ENCODE peak calls at places on chromosomes 12 and 14, in five cellular contexts. One of them, this sample, is unnamed.

GRCh38 chr14:86683525-86683924 is 1153.6 kb downstream of the FLRT2 start:
- DNase-seq in HCT116: no peak
- DNase-seq in PC-3: no peak
- DNase-seq in OCI-LY7: no peak
- DNase-seq in GM23248: no peak
- DNase-seq in this sample: no peak

GRCh38 chr14:49992901-49993335 is 100.0 kb downstream of the ARF6 start:
- DNase-seq in PC-3: peak; percentile 57
- DNase-seq in GM23248: peak; percentile 95
- DNase-seq in OCI-LY7: no peak
- DNase-seq in HCT116: no peak
- DNase-seq in this sample: no peak

GRCh38 chr12:121996945-121997612 is 24.6 kb upstream of the BCL7A start:
- DNase-seq in PC-3: peak; percentile 44
- DNase-seq in HCT116: no peak
- DNase-seq in OCI-LY7: no peak
- DNase-seq in GM23248: peak; percentile 49
- DNase-seq in this sample: no peak

GRCh38 chr14:47454025-47454424 is 221.4 kb downstream of the MDGA2 start:
- DNase-seq in PC-3: no peak
- DNase-seq in HCT116: no peak
- DNase-seq in OCI-LY7: no peak
- DNase-seq in GM23248: no peak
- DNase-seq in this sample: no peak

GRCh38 chr12:52278931-52279682 is 4.7 kb downstream of the KRT86 start:
- DNase-seq in GM23248: peak; percentile 81
- DNase-seq in OCI-LY7: peak; percentile 50
- DNase-seq in HCT116: peak; percentile 57
- DNase-seq in PC-3: peak; percentile 93
- DNase-seq in this sample: peak; percentile 84

GRCh38 chr12:124914392-124915248 is at the start of gene UBC:
- DNase-seq in PC-3: peak; percentile 89
- DNase-seq in OCI-LY7: peak; percentile 95
- DNase-seq in GM23248: peak; percentile 93
- DNase-seq in HCT116: peak; percentile 87
- DNase-seq in this sample: peak; percentile 95

GRCh38 chr14:91243098-91243483 is 1.4 kb downstream of the GPR68 start:
- DNase-seq in HCT116: no peak
- DNase-seq in PC-3: no peak
- DNase-seq in GM23248: no peak
- DNase-seq in OCI-LY7: no peak
- DNase-seq in this sample: no peak

GRCh38 chr12:49912345-49912744 is 8.6 kb upstream of the FAIM2 start:
- DNase-seq in OCI-LY7: no peak
- DNase-seq in GM23248: no peak
- DNase-seq in PC-3: no peak
- DNase-seq in HCT116: no peak
- DNase-seq in this sample: no peak

GRCh38 chr14:105118646-105119409 is 49.7 kb downstream of the JAG2 start:
- DNase-seq in HCT116: no peak
- DNase-seq in GM23248: no peak
- DNase-seq in OCI-LY7: no peak
- DNase-seq in PC-3: peak; percentile 87
- DNase-seq in this sample: peak; percentile 41

GRCh38 chr12:53251477-53252348 is 16.4 kb upstream of the ESPL1 start:
- DNase-seq in OCI-LY7: peak; percentile 84
- DNase-seq in HCT116: peak; percentile 48
- DNase-seq in GM23248: peak; percentile 90
- DNase-seq in PC-3: peak; percentile 80
- DNase-seq in this sample: peak; percentile 92

GRCh38 chr12:31301311-31301710 is 24.6 kb downstream of the SINHCAF start:
- DNase-seq in HCT116: no peak
- DNase-seq in PC-3: no peak
- DNase-seq in GM23248: no peak
- DNase-seq in OCI-LY7: no peak
- DNase-seq in this sample: no peak

GRCh38 chr12:81644503-81644902 is 114.6 kb downstream of the PPFIA2 start:
- DNase-seq in GM23248: peak; percentile 71
- DNase-seq in PC-3: peak; percentile 52
- DNase-seq in OCI-LY7: peak; percentile 37
- DNase-seq in HCT116: peak; percentile 33
- DNase-seq in this sample: peak; percentile 52

GRCh38 chr14:97319691-97320090 is 522.5 kb downstream of the VRK1 start:
- DNase-seq in OCI-LY7: no peak
- DNase-seq in GM23248: no peak
- DNase-seq in HCT116: no peak
- DNase-seq in PC-3: no peak
- DNase-seq in this sample: no peak

GRCh38 chr12:91098942-91099341 is 12.4 kb downstream of the LUM start:
- DNase-seq in GM23248: peak; percentile 92
- DNase-seq in PC-3: peak; percentile 77
- DNase-seq in OCI-LY7: no peak
- DNase-seq in HCT116: peak; percentile 24
- DNase-seq in this sample: peak; percentile 77

GRCh38 chr12:62758216-62758615 is 176.7 kb downstream of the PPM1H start:
- DNase-seq in PC-3: peak; percentile 57
- DNase-seq in OCI-LY7: no peak
- DNase-seq in HCT116: no peak
- DNase-seq in GM23248: no peak
- DNase-seq in this sample: no peak

GRCh38 chr12:48602192-48602989 is 32.5 kb upstream of the LALBA start:
- DNase-seq in PC-3: no peak
- DNase-seq in GM23248: no peak
- DNase-seq in OCI-LY7: no peak
- DNase-seq in HCT116: no peak
- DNase-seq in this sample: no peak

GRCh38 chr12:113894717-113895116 is 71.4 kb downstream of the RBM19 start:
- DNase-seq in GM23248: no peak
- DNase-seq in HCT116: no peak
- DNase-seq in OCI-LY7: no peak
- DNase-seq in PC-3: no peak
- DNase-seq in this sample: no peak

GRCh38 chr12:28088566-28089277 is 101.5 kb upstream of the CCDC91 start:
- DNase-seq in OCI-LY7: no peak
- DNase-seq in PC-3: no peak
- DNase-seq in GM23248: peak; percentile 48
- DNase-seq in HCT116: no peak
- DNase-seq in this sample: no peak

GRCh38 chr12:58889557-58889956 is 30.7 kb downstream of the LRIG3 start:
- DNase-seq in PC-3: no peak
- DNase-seq in HCT116: no peak
- DNase-seq in GM23248: no peak
- DNase-seq in OCI-LY7: no peak
- DNase-seq in this sample: no peak

GRCh38 chr12:422526-422925 is 21.1 kb downstream of the CCDC77 start:
- DNase-seq in HCT116: no peak
- DNase-seq in OCI-LY7: no peak
- DNase-seq in PC-3: no peak
- DNase-seq in GM23248: no peak
- DNase-seq in this sample: no peak

GRCh38 chr12:91343010-91343409 is 160.4 kb upstream of the DCN start:
- DNase-seq in HCT116: no peak
- DNase-seq in OCI-LY7: no peak
- DNase-seq in GM23248: no peak
- DNase-seq in PC-3: no peak
- DNase-seq in this sample: no peak

GRCh38 chr12:77940011-77940423 is 109.3 kb downstream of the NAV3 start:
- DNase-seq in GM23248: peak; percentile 93
- DNase-seq in HCT116: peak; percentile 85
- DNase-seq in PC-3: peak; percentile 90
- DNase-seq in OCI-LY7: no peak
- DNase-seq in this sample: no peak

GRCh38 chr14:32980178-32980886 is 41.7 kb downstream of the NPAS3 start:
- DNase-seq in OCI-LY7: peak; percentile 90
- DNase-seq in PC-3: no peak
- DNase-seq in GM23248: no peak
- DNase-seq in HCT116: no peak
- DNase-seq in this sample: no peak

GRCh38 chr14:96156804-96157760 is 47.6 kb upstream of the BDKRB2 start:
- DNase-seq in HCT116: no peak
- DNase-seq in OCI-LY7: no peak
- DNase-seq in PC-3: no peak
- DNase-seq in GM23248: no peak
- DNase-seq in this sample: no peak

GRCh38 chr14:21068521-21069387 is 1.4 kb upstream of the ARHGEF40 start:
- DNase-seq in PC-3: peak; percentile 61
- DNase-seq in HCT116: peak; percentile 36
- DNase-seq in GM23248: peak; percentile 83
- DNase-seq in OCI-LY7: peak; percentile 76
- DNase-seq in this sample: peak; percentile 80

GRCh38 chr12:68092976-68093375 is 66.6 kb downstream of the IFNG start:
- DNase-seq in OCI-LY7: no peak
- DNase-seq in GM23248: no peak
- DNase-seq in PC-3: peak; percentile 7
- DNase-seq in HCT116: no peak
- DNase-seq in this sample: no peak

GRCh38 chr14:89504602-89505320 is 87.7 kb upstream of the FOXN3 start:
- DNase-seq in GM23248: peak; percentile 86
- DNase-seq in PC-3: peak; percentile 35
- DNase-seq in OCI-LY7: no peak
- DNase-seq in HCT116: no peak
- DNase-seq in this sample: no peak

DNA sequence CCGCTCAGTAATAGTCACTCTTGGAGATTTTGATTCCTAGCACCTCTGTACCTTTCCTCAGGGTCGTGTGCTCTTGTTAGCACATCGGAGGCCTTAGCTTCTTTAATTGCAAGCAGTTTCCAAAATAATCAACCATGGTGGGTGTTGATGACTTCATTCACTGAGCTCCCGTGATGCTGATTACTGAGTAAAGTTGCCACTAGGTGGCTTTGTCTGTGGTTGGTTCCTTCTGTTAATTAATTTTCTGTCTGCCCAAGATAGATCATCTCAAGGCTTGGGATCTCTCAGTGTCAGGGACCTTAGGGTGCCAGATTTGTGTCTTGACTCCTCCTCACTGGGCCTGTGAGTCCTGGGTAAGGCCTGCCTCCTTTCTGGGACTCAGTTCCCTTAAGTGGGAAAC is 54.3 kb downstream of the PTPN11 start:
- DNase-seq in PC-3: peak; percentile 9
- DNase-seq in GM23248: peak; percentile 26
- DNase-seq in OCI-LY7: peak; percentile 6
- DNase-seq in HCT116: no peak
- DNase-seq in this sample: no peak
- TF ChIP-seq EZH2phosphoT487 in PC-3: no peak
- TF ChIP-seq EZH2phosphoT487 in GM23248: no peak
- TF ChIP-seq EZH2phosphoT487 in OCI-LY7: no peak
- TF ChIP-seq EZH2phosphoT487 in HCT116: no peak
- TF ChIP-seq EZH2phosphoT487 in this sample: no peak

DNA sequence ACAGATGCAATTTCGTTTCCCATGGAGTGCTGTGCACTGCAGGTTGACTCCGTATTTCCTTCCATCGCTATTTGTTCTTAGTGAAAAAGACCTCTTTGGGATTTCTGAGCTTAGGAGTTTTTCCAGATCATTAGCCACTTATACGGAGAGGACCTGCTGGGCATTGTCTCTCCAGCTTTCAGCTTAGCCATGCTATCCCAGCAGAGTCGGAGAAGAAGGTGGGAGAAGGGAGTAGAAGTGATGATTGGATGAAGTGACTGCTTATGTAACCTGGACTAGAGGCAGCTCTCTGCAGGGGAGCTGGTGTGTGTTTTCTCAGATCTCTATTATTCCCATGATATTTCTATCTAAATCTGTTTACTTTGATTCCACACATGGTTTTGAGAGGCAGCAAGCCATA is 737.6 kb downstream of the DIO2 start:
- DNase-seq in OCI-LY7: no peak
- DNase-seq in PC-3: no peak
- DNase-seq in HCT116: no peak
- DNase-seq in GM23248: no peak
- DNase-seq in this sample: no peak
- H2AFZ ChIP-seq in OCI-LY7: no peak overlapping the region
- H2AFZ ChIP-seq in PC-3: no peak overlapping the region
- H2AFZ ChIP-seq in HCT116: no peak overlapping the region
- H2AFZ ChIP-seq in GM23248: no peak overlapping the region
- H2AFZ ChIP-seq in this sample: no peak overlapping the region

GRCh38 chr14:52346778-52347177 is 32.7 kb downstream of the PTGER2 start:
- DNase-seq in GM23248: no peak
- DNase-seq in HCT116: no peak
- DNase-seq in OCI-LY7: no peak
- DNase-seq in PC-3: no peak
- DNase-seq in this sample: no peak

GRCh38 chr14:52339262-52339661 is 25.1 kb downstream of the PTGER2 start:
- DNase-seq in OCI-LY7: no peak
- DNase-seq in HCT116: no peak
- DNase-seq in GM23248: no peak
- DNase-seq in PC-3: no peak
- DNase-seq in this sample: no peak

GRCh38 chr14:52348279-52348678 is 34.2 kb downstream of the PTGER2 start:
- DNase-seq in PC-3: peak; percentile 79
- DNase-seq in GM23248: peak; percentile 75
- DNase-seq in HCT116: no peak
- DNase-seq in OCI-LY7: no peak
- DNase-seq in this sample: no peak

GRCh38 chr14:52338282-52338681 is 24.2 kb downstream of the PTGER2 start:
- DNase-seq in PC-3: peak; percentile 95
- DNase-seq in GM23248: peak; percentile 72
- DNase-seq in OCI-LY7: no peak
- DNase-seq in HCT116: no peak
- DNase-seq in this sample: peak; percentile 25

GRCh38 chr14:52342849-52343606 is 28.9 kb downstream of the PTGER2 start:
- DNase-seq in OCI-LY7: no peak
- DNase-seq in GM23248: peak; percentile 43
- DNase-seq in PC-3: peak; percentile 83
- DNase-seq in HCT116: no peak
- DNase-seq in this sample: no peak
- TF ChIP-seq EZH2phosphoT487 in OCI-LY7: no peak
- TF ChIP-seq EZH2phosphoT487 in GM23248: no peak
- TF ChIP-seq EZH2phosphoT487 in PC-3: no peak
- TF ChIP-seq EZH2phosphoT487 in HCT116: no peak
- TF ChIP-seq EZH2phosphoT487 in this sample: no peak

DNA sequence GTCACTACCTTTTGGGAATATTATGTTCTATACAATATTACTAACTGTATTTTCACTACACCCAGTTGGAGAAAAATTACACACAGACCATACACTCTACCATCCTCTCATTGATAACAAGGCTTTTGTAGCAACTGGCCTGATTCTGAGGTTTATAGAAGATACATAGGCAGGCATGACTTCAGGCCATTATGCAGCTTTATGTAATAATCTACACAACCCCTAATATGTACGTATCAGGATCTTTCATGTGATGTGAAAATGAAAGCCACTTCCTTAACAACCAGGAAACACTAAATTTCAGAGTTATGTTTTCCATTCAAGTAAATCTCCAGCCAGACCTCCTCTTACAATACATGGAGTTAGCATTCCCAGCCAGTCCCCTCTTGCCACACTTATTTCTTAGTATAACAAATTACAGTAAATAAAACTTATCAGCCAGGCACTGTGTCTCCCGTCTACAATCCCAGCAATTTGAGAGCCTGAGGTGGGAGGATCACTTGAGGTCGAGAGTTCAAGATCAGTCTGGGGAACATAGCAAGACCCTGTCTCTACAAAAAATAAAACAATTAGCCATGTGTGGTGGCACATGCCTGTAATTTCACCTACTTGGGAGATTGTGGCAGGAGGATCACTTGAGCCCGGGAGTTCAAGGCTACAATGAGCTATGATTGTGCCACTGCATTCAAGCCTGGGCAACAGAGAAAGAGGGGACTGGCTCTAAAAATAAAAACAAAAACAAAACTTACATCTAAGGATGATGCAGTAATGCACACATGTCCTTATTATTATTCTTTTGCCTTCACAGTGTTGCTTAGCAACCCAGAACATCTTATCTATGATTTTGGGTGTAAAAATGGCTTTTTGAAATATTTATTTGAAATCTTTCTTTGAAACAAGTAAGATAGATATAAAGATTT is 10.4 kb upstream of the OSBPL8 start:
- DNase-seq in PC-3: no peak
- DNase-seq in HCT116: no peak
- DNase-seq in OCI-LY7: no peak
- DNase-seq in GM23248: no peak
- DNase-seq in this sample: no peak
- H2AFZ ChIP-seq in PC-3: no peak overlapping the region
- H2AFZ ChIP-seq in HCT116: no peak overlapping the region
- H2AFZ ChIP-seq in OCI-LY7: peak overlapping the region; percentile 89
- H2AFZ ChIP-seq in GM23248: no peak overlapping the region
- H2AFZ ChIP-seq in this sample: no peak overlapping the region